ENCODE peak calls at places on chromosomes 2 and 18, in eight cellular contexts. V is MV-4-11; J is activated CD8-positive, alpha-beta T cell treated with anti-CD3 and anti-CD28 coated beads for 36 hours; F is astrocyte of the spinal cord; W is H54; T is NCI-H748 treated with DMSO at 0.1 percent for 48 hours; L is NCI-H446; Y is GM10248. S is an unnamed sample.

GRCh38 chr2:28439763-28440162 is 47.1 kb downstream of the FOSL2 start:
- DNase-seq in V (no peak), J (no peak), F (no peak), W (no peak), T (no peak), L (no peak), Y (no peak), S (no peak)

GRCh38 chr2:41925009-41925408 is 122.8 kb upstream of the PKDCC start:
- DNase-seq in V (no peak), J (no peak), F (no peak), W (no peak), T (no peak), L (no peak), Y (no peak), S (no peak)

GRCh38 chr2:104562537-104562936 is 291.4 kb upstream of the POU3F3 start:
- DNase-seq in V (no peak), J (no peak), F (no peak), W (no peak), T (no peak), L (no peak), Y (no peak), S (no peak)

GRCh38 chr2:45649855-45650806 is 1.3 kb upstream of the PRKCE start:
- DNase-seq in V (peak), J (peak), F (peak), W (peak), T (no peak), L (no peak), Y (peak), S (peak)

GRCh38 chr2:65366595-65367125 is 65.7 kb downstream of the SPRED2 start:
- DNase-seq in V (peak), J (peak), F (peak), W (peak), T (peak), L (no peak), Y (peak), S (peak)

GRCh38 chr2:10194021-10194820 is 71.7 kb downstream of the RRM2 start:
- DNase-seq in V (no peak), J (no peak), F (peak), W (no peak), T (no peak), L (peak), Y (no peak), S (no peak)

GRCh38 chr2:145096582-145096981 is 576.7 kb upstream of the ZEB2 start:
- DNase-seq in V (no peak), J (no peak), F (no peak), W (peak), T (no peak), L (no peak), Y (no peak), S (no peak)

GRCh38 chr2:102664439-102665042 is 45.2 kb downstream of the SLC9A2 start:
- DNase-seq in V (no peak), J (peak), F (no peak), W (no peak), T (no peak), L (no peak), Y (peak), S (no peak)

GRCh38 chr2:232030229-232030628 is 68.7 kb downstream of the DIS3L2 start:
- DNase-seq in V (no peak), J (no peak), F (no peak), W (peak), T (no peak), L (no peak), Y (no peak), S (no peak)

GRCh38 chr2:178542569-178542968 is 62.3 kb downstream of the PLEKHA3 start:
- DNase-seq in V (no peak), J (no peak), F (no peak), W (no peak), T (no peak), L (no peak), Y (no peak), S (no peak)

GRCh38 chr2:202965810-202966454 is 48.7 kb upstream of the NBEAL1 start:
- DNase-seq in V (peak), J (peak), F (peak), W (no peak), T (no peak), L (no peak), Y (peak), S (peak)

GRCh38 chr2:74778381-74779371 is 55.3 kb upstream of the HK2 start:
- DNase-seq in V (no peak), J (peak), F (no peak), W (no peak), T (peak), L (peak), Y (no peak), S (no peak)

GRCh38 chr18:7117390-7118355 is at the start of gene LAMA1:
- DNase-seq in V (no peak), J (peak), F (no peak), W (no peak), T (no peak), L (no peak), Y (no peak), S (peak)

GRCh38 chr18:59540356-59540755 is 156.9 kb downstream of the CCBE1 start:
- DNase-seq in V (no peak), J (no peak), F (no peak), W (no peak), T (no peak), L (no peak), Y (no peak), S (no peak)

GRCh38 chr2:40445467-40445866 is 6.4 kb downstream of the SLC8A1 start:
- DNase-seq in V (peak), J (no peak), F (no peak), W (no peak), T (no peak), L (no peak), Y (no peak), S (no peak)

GRCh38 chr2:135925571-135925970 is 49.3 kb upstream of the MCM6 start:
- DNase-seq in V (no peak), J (no peak), F (peak), W (no peak), T (no peak), L (no peak), Y (no peak), S (no peak)

GRCh38 chr2:230067990-230068657 is 600 bp downstream of the SLC16A14 start:
- DNase-seq in V (no peak), J (peak), F (peak), W (peak), T (peak), L (no peak), Y (peak), S (peak)

GRCh38 chr2:102592601-102593000 is 26.8 kb upstream of the SLC9A2 start:
- DNase-seq in V (peak), J (peak), F (no peak), W (no peak), T (peak), L (no peak), Y (no peak), S (no peak)

GRCh38 chr2:15772196-15772595 is 168.2 kb upstream of the MYCN start:
- DNase-seq in V (no peak), J (no peak), F (no peak), W (no peak), T (no peak), L (no peak), Y (no peak), S (no peak)

GRCh38 chr2:45706028-45706427 is 54.6 kb downstream of the PRKCE start:
- DNase-seq in V (no peak), J (no peak), F (peak), W (no peak), T (no peak), L (no peak), Y (no peak), S (no peak)

GRCh38 chr2:132463719-132464118 is 47.1 kb downstream of the GPR39 start:
- DNase-seq in V (no peak), J (no peak), F (no peak), W (no peak), T (no peak), L (no peak), Y (no peak), S (no peak)

GRCh38 chr2:75055820-75056675 is 97.6 kb downstream of the POLE4 start:
- DNase-seq in V (no peak), J (no peak), F (peak), W (no peak), T (no peak), L (no peak), Y (peak), S (no peak)

GRCh38 chr2:203340791-203341487 is 12.7 kb downstream of the ABI2 start:
- DNase-seq in V (no peak), J (no peak), F (peak), W (peak), T (no peak), L (no peak), Y (no peak), S (peak)

GRCh38 chr2:219480004-219480403 is 18.7 kb upstream of the GMPPA start:
- DNase-seq in V (no peak), J (no peak), F (no peak), W (no peak), T (no peak), L (no peak), Y (no peak), S (no peak)

GRCh38 chr2:175030380-175031271 is 25.4 kb upstream of the CHN1 start:
- DNase-seq in V (peak), J (peak), F (peak), W (peak), T (peak), L (no peak), Y (no peak), S (peak)

GRCh38 chr2:159904127-159904564 is 106.1 kb upstream of the CD302 start:
- DNase-seq in V (no peak), J (peak), F (no peak), W (no peak), T (no peak), L (no peak), Y (peak), S (no peak)

GRCh38 chr2:240402566-240403295 is 32.7 kb upstream of the GPC1 start:
- DNase-seq in V (no peak), J (no peak), F (no peak), W (no peak), T (no peak), L (no peak), Y (no peak), S (no peak)

GRCh38 chr2:54918647-54919280 is 131.5 kb downstream of the RTN4 start:
- DNase-seq in V (no peak), J (no peak), F (no peak), W (no peak), T (no peak), L (no peak), Y (no peak), S (no peak)